ENCODE peak calls at places on chromosomes 3 and 15, in four cellular contexts. T is cardiac fibroblast; C is heart right ventricle; S is naive thymus-derived CD4-positive, alpha-beta T cell. E is an unnamed sample.
A peak's percentile ranks its signal among the peaks of the same experiment; 100 is the strongest.

GRCh38 chr15:95733931-95734330 is 596.6 kb upstream of the NR2F2 start:
- DNase-seq in T (no peak), S (no peak), C (no peak), E (peak; percentile 3)

GRCh38 chr3:189652042-189652441 is 20.9 kb downstream of the TP63 start:
- DNase-seq in T (no peak), C (no peak), S (no peak), E (no peak)

GRCh38 chr3:140018556-140018955 is 83.6 kb downstream of the CLSTN2 start:
- DNase-seq in C (no peak), S (no peak), T (no peak), E (no peak)

GRCh38 chr3:10287936-10288574 is 4.7 kb downstream of the GHRL start:
- DNase-seq in C (no peak), T (no peak), S (no peak), E (no peak)

GRCh38 chr15:62648954-62649353 is 393.6 kb upstream of the TPM1 start:
- DNase-seq in C (no peak), S (no peak), T (peak; percentile 43), E (no peak)

GRCh38 chr3:128438488-128439072 is 28.1 kb downstream of the DNAJB8 start:
- DNase-seq in S (no peak), C (no peak), T (no peak), E (no peak)

GRCh38 chr15:90078965-90079364 is 23.3 kb downstream of the IDH2 start:
- DNase-seq in C (no peak), T (no peak), S (no peak), E (no peak)

GRCh38 chr3:34012102-34012461 is 213.7 kb downstream of the PDCD6IP start:
- DNase-seq in T (peak; percentile 82), S (no peak), C (no peak), E (no peak)

GRCh38 chr3:58536501-58537411 is at the start of gene ACOX2:
- DNase-seq in T (peak; percentile 90), S (no peak), C (peak; percentile 74), E (no peak)

GRCh38 chr3:194404365-194405140 is 5.5 kb upstream of the GP5 start:
- DNase-seq in S (peak; percentile 71), T (peak; percentile 71), C (no peak), E (peak; percentile 40)

GRCh38 chr3:175105066-175105465 is 245.9 kb downstream of the NAALADL2 start:
- DNase-seq in T (no peak), C (no peak), S (no peak), E (no peak)

GRCh38 chr15:70036585-70037343 is 61.0 kb downstream of the TLE3 start:
- DNase-seq in T (no peak), S (no peak), C (no peak), E (no peak)

GRCh38 chr3:128068156-128068620 is 16.0 kb downstream of the SEC61A1 start:
- DNase-seq in T (peak; percentile 65), S (peak; percentile 40), C (no peak), E (no peak)

GRCh38 chr3:62169871-62170660 is 203.3 kb downstream of the FEZF2 start:
- DNase-seq in T (peak; percentile 39), C (no peak), S (no peak), E (no peak)

GRCh38 chr3:52091566-52092290 is 35.4 kb upstream of the DUSP7 start:
- DNase-seq in S (no peak), C (no peak), T (no peak), E (no peak)

GRCh38 chr3:119559441-119559963 is at the start of gene CD80:
- DNase-seq in T (peak; percentile 64), S (peak; percentile 43), C (peak; percentile 31), E (peak; percentile 70)

GRCh38 chr15:62444104-62445027 is 279.3 kb upstream of the C2CD4B start:
- DNase-seq in C (no peak), S (no peak), T (peak; percentile 87), E (peak; percentile 3)

GRCh38 chr15:70186152-70186551 is 88.4 kb upstream of the TLE3 start:
- DNase-seq in C (no peak), T (no peak), S (no peak), E (no peak)

GRCh38 chr3:152021951-152022461 is 148.6 kb downstream of the SUCNR1 start:
- DNase-seq in T (peak; percentile 66), S (no peak), C (no peak), E (peak; percentile 40)

GRCh38 chr3:34780294-34780693 is 859.0 kb upstream of the ARPP21 start:
- DNase-seq in C (no peak), S (no peak), T (no peak), E (no peak)

GRCh38 chr3:143469159-143469558 is 349.6 kb downstream of the CHST2 start:
- DNase-seq in T (no peak), S (no peak), C (no peak), E (no peak)

GRCh38 chr3:60989893-60990740 is 261.1 kb downstream of the FHIT start:
- DNase-seq in S (no peak), T (no peak), C (no peak), E (no peak)

GRCh38 chr3:73546961-73547360 is 77.8 kb downstream of the PDZRN3 start:
- DNase-seq in T (peak; percentile 69), S (no peak), C (no peak), E (no peak)

GRCh38 chr3:188584162-188584529 is 430.2 kb downstream of the LPP start:
- DNase-seq in T (peak; percentile 90), C (no peak), S (no peak), E (no peak)

GRCh38 chr15:100008258-100008657 is 275.0 kb upstream of the LYSMD4 start:
- DNase-seq in C (no peak), T (no peak), S (no peak), E (no peak)

GRCh38 chr3:196007744-196008143 is 74.1 kb downstream of the TFRC start:
- DNase-seq in T (no peak), S (no peak), C (no peak), E (no peak)

GRCh38 chr3:177498037-177498857 is 301.0 kb upstream of the TBL1XR1 start:
- DNase-seq in S (no peak), T (peak; percentile 75), C (no peak), E (no peak)

GRCh38 chr3:58116161-58116955 is 94.4 kb downstream of the DNASE1L3 start:
- DNase-seq in C (no peak), S (peak; percentile 85), T (no peak), E (peak; percentile 38)

GRCh38 chr3:126342991-126343661 is 14.1 kb downstream of the KLF15 start:
- DNase-seq in C (no peak), T (peak; percentile 32), S (no peak), E (no peak)

GRCh38 chr15:67796196-67796699 is 29.1 kb upstream of the SKOR1 start:
- DNase-seq in T (no peak), C (no peak), S (no peak), E (no peak)